ENCODE peak calls at places on chromosome 16, in six cellular contexts. U is GM10248; P is CD4-positive, alpha-beta T cell; S is progenitor cell of endocrine pancreas; H is Calu3; I is B cell. G is an unnamed sample.

GRCh38 chr16:87056083-87056482 is 261.1 kb downstream of the C16orf95 start:
- DNase-seq in S (no peak), U (no peak), I (peak), P (no peak), H (no peak), G (peak)

GRCh38 chr16:8863594-8864424 is 5.0 kb downstream of the CARHSP1 start:
- DNase-seq in U (no peak), P (no peak), S (no peak), H (peak), I (no peak), G (no peak)

GRCh38 chr16:8852534-8852933 is 16.3 kb downstream of the CARHSP1 start:
- DNase-seq in I (no peak), U (no peak), P (no peak), H (no peak), S (no peak), G (no peak)

GRCh38 chr16:46871587-46871986 is 12.6 kb upstream of the GPT2 start:
- DNase-seq in I (no peak), S (no peak), P (no peak), U (no peak), H (no peak), G (no peak)

GRCh38 chr16:74460542-74460941 is 39.3 kb upstream of the CLEC18B start:
- DNase-seq in U (no peak), I (no peak), H (no peak), S (no peak), P (no peak), G (no peak)

GRCh38 chr16:57146735-57147134 is 39.1 kb downstream of the PSME3IP1 start:
- DNase-seq in S (no peak), P (no peak), U (no peak), H (peak), I (no peak), G (no peak)

GRCh38 chr16:3152022-3152272 is 17.1 kb downstream of the ZNF213 start:
- DNase-seq in S (no peak), U (no peak), P (no peak), H (no peak), I (no peak), G (no peak)

GRCh38 chr16:27526169-27526568 is 23.5 kb downstream of the GTF3C1 start:
- DNase-seq in H (no peak), U (no peak), S (no peak), I (no peak), P (no peak), G (no peak)

GRCh38 chr16:15650698-15651161 is 685 bp downstream of the NDE1 start:
- DNase-seq in I (peak), U (peak), H (peak), P (no peak), S (no peak), G (no peak)

GRCh38 chr16:7835032-7835431 is 502.4 kb downstream of the RBFOX1 start:
- DNase-seq in I (no peak), H (no peak), U (no peak), S (no peak), P (no peak), G (no peak)

GRCh38 chr16:22055881-22056280 is 36.5 kb upstream of the VWA3A start:
- DNase-seq in I (no peak), S (no peak), H (no peak), U (no peak), P (no peak), G (no peak)

GRCh38 chr16:87303431-87303930 is 13.7 kb downstream of the C16orf95 start:
- DNase-seq in U (no peak), P (no peak), I (peak), S (no peak), H (no peak), G (no peak)

GRCh38 chr16:3949946-3950342 is 69.4 kb upstream of the CREBBP start:
- DNase-seq in U (no peak), S (no peak), I (no peak), H (no peak), P (no peak), G (no peak)

GRCh38 chr16:73523209-73523608 is 475.3 kb upstream of the ZFHX3 start:
- DNase-seq in I (no peak), U (no peak), P (no peak), S (no peak), H (no peak), G (no peak)

GRCh38 chr16:80071964-80072363 is 468.8 kb upstream of the DYNLRB2 start:
- DNase-seq in I (no peak), U (no peak), S (no peak), H (no peak), P (no peak), G (no peak)

GRCh38 chr16:58035356-58036170 is 10.0 kb downstream of the MMP15 start:
- DNase-seq in P (no peak), U (no peak), I (no peak), S (no peak), H (no peak), G (no peak)

GRCh38 chr16:78098087-78098486 is 1.4 kb upstream of the WWOX start:
- DNase-seq in H (no peak), I (no peak), S (no peak), P (no peak), U (no peak), G (no peak)

GRCh38 chr16:85657267-85657650 is 31.5 kb downstream of the GINS2 start:
- DNase-seq in I (no peak), P (no peak), U (no peak), H (no peak), S (no peak), G (no peak)

GRCh38 chr16:19583665-19584300 is 28.3 kb downstream of the VPS35L start:
- DNase-seq in P (no peak), I (no peak), U (no peak), H (peak), S (no peak), G (peak)

GRCh38 chr16:89103156-89103555 is 9.5 kb downstream of the ACSF3 start:
- DNase-seq in U (no peak), P (no peak), H (no peak), I (no peak), S (no peak), G (no peak)

GRCh38 chr16:88077328-88078108 is 126.3 kb downstream of the BANP start:
- DNase-seq in S (no peak), U (no peak), I (no peak), P (no peak), H (no peak), G (no peak)

GRCh38 chr16:22191966-22192260 is 14.2 kb upstream of the EEF2K start:
- DNase-seq in H (no peak), I (no peak), P (no peak), U (no peak), S (no peak), G (no peak)

GRCh38 chr16:22623351-22623781 is 112.7 kb downstream of the NPIPB5 start:
- DNase-seq in S (no peak), P (no peak), I (no peak), U (no peak), H (no peak), G (peak)

GRCh38 chr16:48504216-48504615 is 105.8 kb downstream of the N4BP1 start:
- DNase-seq in U (no peak), P (no peak), S (no peak), H (no peak), I (no peak), G (no peak)

GRCh38 chr16:21001262-21001661 is 100.7 kb downstream of the LYRM1 start:
- DNase-seq in P (no peak), U (peak), H (peak), S (no peak), I (no peak), G (no peak)

GRCh38 chr16:22250522-22250921 is 44.4 kb downstream of the EEF2K start:
- DNase-seq in H (no peak), I (no peak), S (no peak), U (no peak), P (no peak), G (peak)

GRCh38 chr16:85716016-85716679 is 27.4 kb upstream of the GINS2 start:
- DNase-seq in S (no peak), U (no peak), I (no peak), H (no peak), P (no peak), G (no peak)

GRCh38 chr16:56971768-56972043 is 10.0 kb downstream of the CETP start:
- DNase-seq in I (no peak), P (no peak), S (no peak), U (no peak), H (no peak), G (no peak)

GRCh38 chr16:4081035-4081434 is 35.2 kb downstream of the ADCY9 start:
- DNase-seq in H (no peak), U (no peak), I (no peak), S (no peak), P (no peak), G (no peak)

GRCh38 chr16:87206646-87207451 is 110.3 kb downstream of the C16orf95 start:
- DNase-seq in H (no peak), S (no peak), P (no peak), U (no peak), I (no peak), G (peak)

GRCh38 chr16:80623376-80623775 is 82.6 kb downstream of the DYNLRB2 start:
- DNase-seq in P (no peak), U (no peak), H (no peak), I (no peak), S (no peak), G (peak)

GRCh38 chr16:57892447-57893096 is 78.4 kb downstream of the CNGB1 start:
- DNase-seq in I (no peak), S (no peak), H (no peak), P (no peak), U (no peak), G (peak)

GRCh38 chr16:6382787-6383515 is 949.7 kb upstream of the RBFOX1 start:
- DNase-seq in H (no peak), S (no peak), I (no peak), P (no peak), U (no peak), G (no peak)

GRCh38 chr16:48556913-48557351 is 53.0 kb downstream of the N4BP1 start:
- DNase-seq in I (no peak), P (no peak), S (no peak), H (no peak), U (peak), G (peak)

DNA sequence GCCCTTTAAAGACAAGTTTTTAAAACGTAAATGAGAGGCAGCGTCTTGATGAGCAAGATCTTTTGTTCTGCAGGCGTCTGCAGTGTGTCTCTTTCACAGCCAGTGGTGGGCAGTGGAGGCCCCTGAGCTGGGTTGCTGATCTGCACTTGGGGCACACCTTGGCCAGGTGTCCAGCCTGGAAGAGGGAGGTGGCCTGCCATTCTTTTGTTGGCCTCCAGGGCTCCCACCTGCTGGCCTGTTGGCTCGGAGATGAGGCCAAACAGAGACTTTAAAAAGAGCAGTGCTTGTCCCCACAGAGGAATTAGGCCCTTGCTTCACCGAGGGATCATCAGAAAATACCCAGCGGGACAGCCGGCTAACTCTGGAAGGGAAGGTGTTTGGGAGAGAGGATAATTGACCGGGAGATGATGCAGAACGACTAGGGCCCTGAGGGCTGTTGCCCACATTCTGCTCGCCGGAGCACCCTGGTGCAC is 145.9 kb upstream of the PLCG2 start:
- DNase-seq in P (peak), U (no peak), I (no peak), S (no peak), H (peak), G (no peak)
- TF ChIP-seq CTCF in P (peak), U (no peak), I (no peak), S (peak), H (peak), G (peak)

GRCh38 chr16:83272201-83272600 is 535.6 kb upstream of the HSBP1 start:
- DNase-seq in P (no peak), S (no peak), H (no peak), I (no peak), U (no peak), G (peak)
- TF ChIP-seq CTCF in P (no peak), S (no peak), H (no peak), I (no peak), U (no peak), G (no peak)

GRCh38 chr16:66275795-66276428 is 90.6 kb upstream of the CDH5 start:
- DNase-seq in P (no peak), H (peak), I (no peak), U (peak), S (peak), G (peak)
- TF ChIP-seq CTCF in P (peak), H (peak), I (peak), U (peak), S (peak), G (peak)

GRCh38 chr16:720507-720989 is 398 bp upstream of the ANTKMT start:
- DNase-seq in P (no peak), H (peak), U (peak), I (no peak), S (no peak), G (peak)
- TF ChIP-seq CTCF in P (no peak), H (no peak), U (peak), I (no peak), S (no peak), G (no peak)

GRCh38 chr16:84045001-84045817 is 2.6 kb upstream of the SLC38A8 start:
- DNase-seq in H (no peak), P (no peak), U (no peak), S (no peak), I (no peak), G (no peak)

GRCh38 chr16:84043486-84044107 is 1.0 kb upstream of the SLC38A8 start:
- DNase-seq in P (no peak), I (no peak), H (no peak), S (no peak), U (no peak), G (no peak)

GRCh38 chr16:84042879-84043485 is 387 bp upstream of the SLC38A8 start:
- DNase-seq in P (no peak), H (peak), U (no peak), S (no peak), I (no peak), G (no peak)

GRCh38 chr16:84042308-84042878 is at the start of gene SLC38A8:
- DNase-seq in U (no peak), H (no peak), I (no peak), S (no peak), P (no peak), G (no peak)

GRCh38 chr16:84044108-84044488 is 1.5 kb upstream of the SLC38A8 start:
- DNase-seq in U (no peak), P (no peak), H (peak), S (no peak), I (no peak), G (no peak)
- TF ChIP-seq CTCF in U (no peak), P (no peak), H (peak), S (peak), I (no peak), G (no peak)

GRCh38 chr16:71442041-71442440 is at the start of gene TLE7:
- DNase-seq in P (no peak), H (no peak), S (no peak), I (no peak), U (no peak), G (no peak)

GRCh38 chr16:71440669-71441347 is 1.0 kb downstream of the TLE7 start:
- DNase-seq in I (no peak), U (peak), P (no peak), H (no peak), S (no peak), G (no peak)

GRCh38 chr16:71443714-71444113 is 1.9 kb upstream of the TLE7 start:
- DNase-seq in U (no peak), S (no peak), I (no peak), P (no peak), H (no peak), G (no peak)

GRCh38 chr16:71439531-71439930 is 2.3 kb downstream of the TLE7 start:
- DNase-seq in U (no peak), P (no peak), S (no peak), H (no peak), I (no peak), G (peak)

GRCh38 chr16:71441348-71441781 is 489 bp downstream of the TLE7 start:
- DNase-seq in S (no peak), U (no peak), P (no peak), H (no peak), I (no peak), G (no peak)
- TF ChIP-seq CTCF in S (no peak), U (no peak), P (peak), H (peak), I (peak), G (no peak)

GRCh38 chr16:70422543-70422942 is 16.4 kb downstream of the ST3GAL2 start:
- DNase-seq in S (no peak), H (no peak), P (no peak), I (no peak), U (no peak), G (no peak)
- TF ChIP-seq CTCF in S (no peak), H (no peak), P (no peak), I (no peak), U (no peak), G (no peak)